ENCODE peak calls at places on chromosomes 16 and 17, in six cellular contexts. H, X, Z, P, V and Q are unnamed samples.

GRCh38 chr17:67467500-67468481 is 90.7 kb downstream of the PITPNC1 start:
- DNase-seq in X (no peak), P (no peak), H (no peak), Z (peak; percentile 74), V (no peak), Q (no peak)

GRCh38 chr17:67019126-67019507 is 25.2 kb upstream of the CACNG1 start:
- DNase-seq in P (no peak), Z (no peak), H (no peak), X (no peak), V (no peak), Q (no peak)

GRCh38 chr17:65942592-65942991 is 249.3 kb downstream of the CEP112 start:
- DNase-seq in V (no peak), P (no peak), X (no peak), Z (no peak), H (no peak), Q (no peak)

GRCh38 chr17:73658821-73659220 is 14.6 kb upstream of the SDK2 start:
- DNase-seq in P (no peak), V (no peak), H (no peak), X (no peak), Z (no peak), Q (no peak)

GRCh38 chr17:41548844-41549595 is 20.9 kb upstream of the KRT19 start:
- DNase-seq in Z (peak; percentile 96), V (peak; percentile 64), H (peak; percentile 93), P (peak; percentile 90), X (peak; percentile 85), Q (peak; percentile 92)

GRCh38 chr17:249236-249993 is 68.0 kb upstream of the DOC2B start:
- DNase-seq in X (no peak), V (no peak), P (peak; percentile 12), H (no peak), Z (peak; percentile 49), Q (no peak)

GRCh38 chr16:76668207-76668725 is 391.1 kb downstream of the CNTNAP4 start:
- DNase-seq in V (no peak), P (peak; percentile 25), X (no peak), H (peak; percentile 6), Z (no peak), Q (no peak)

GRCh38 chr17:223723-224471 is 42.4 kb upstream of the DOC2B start:
- DNase-seq in Z (no peak), P (peak; percentile 44), V (no peak), H (no peak), X (no peak), Q (no peak)

GRCh38 chr17:31388770-31389672 is 2.5 kb upstream of the RAB11FIP4 start:
- DNase-seq in H (peak; percentile 50), P (no peak), V (no peak), X (no peak), Z (peak; percentile 83), Q (peak; percentile 71)

GRCh38 chr16:27070776-27071175 is 4.0 kb downstream of the C16orf82 start:
- DNase-seq in H (no peak), P (no peak), X (no peak), Z (peak; percentile 65), V (no peak), Q (no peak)

GRCh38 chr17:58268774-58269556 is 11.8 kb downstream of the MPO start:
- DNase-seq in V (no peak), X (no peak), P (no peak), H (no peak), Z (no peak), Q (no peak)

GRCh38 chr16:56653218-56653617 is 1.5 kb downstream of the MT1B start:
- DNase-seq in Z (no peak), H (no peak), X (no peak), V (no peak), P (no peak), Q (no peak)

GRCh38 chr17:80272366-80272765 is 11.7 kb downstream of the RNF213 start:
- DNase-seq in X (no peak), V (no peak), H (no peak), P (no peak), Z (no peak), Q (no peak)

GRCh38 chr17:79011451-79012147 is 2.0 kb upstream of the CANT1 start:
- DNase-seq in X (no peak), H (peak; percentile 82), V (peak; percentile 48), P (no peak), Z (no peak), Q (no peak)

GRCh38 chr17:80105762-80106161 is 4.4 kb downstream of the GAA start:
- DNase-seq in X (no peak), P (peak; percentile 58), H (no peak), V (no peak), Z (peak; percentile 91), Q (no peak)

GRCh38 chr16:27226476-27226875 is 23.1 kb downstream of the KDM8 start:
- DNase-seq in H (no peak), P (peak; percentile 57), Z (no peak), V (no peak), X (no peak), Q (no peak)

GRCh38 chr17:73645050-73645871 is 1.0 kb upstream of the SDK2 start:
- DNase-seq in P (peak; percentile 72), Z (peak; percentile 81), V (peak; percentile 8), X (peak; percentile 52), H (peak; percentile 76), Q (no peak)

GRCh38 chr16:22183901-22184614 is 21.8 kb downstream of the SDR42E2 start:
- DNase-seq in H (no peak), X (no peak), Z (no peak), P (peak; percentile 45), V (no peak), Q (no peak)

GRCh38 chr16:87392823-87393679 is 915 bp downstream of the MAP1LC3B start:
- DNase-seq in P (peak; percentile 75), X (peak; percentile 28), Z (peak; percentile 92), H (peak; percentile 50), V (peak; percentile 52), Q (peak; percentile 92)

GRCh38 chr17:68011199-68011665 is 15.0 kb upstream of the C17orf58 start:
- DNase-seq in V (peak; percentile 17), Z (no peak), X (no peak), H (peak; percentile 54), P (peak; percentile 80), Q (no peak)

GRCh38 chr17:8289103-8289397 is 580 bp downstream of the RANGRF start:
- DNase-seq in V (no peak), X (no peak), Z (no peak), P (no peak), H (no peak), Q (peak; percentile 96)

GRCh38 chr16:77869997-77870813 is 81.8 kb downstream of the VAT1L start:
- DNase-seq in Z (peak; percentile 58), P (no peak), H (no peak), V (no peak), X (no peak), Q (no peak)

GRCh38 chr16:54936086-54936978 is 5.7 kb downstream of the IRX5 start:
- DNase-seq in X (peak; percentile 39), H (no peak), P (peak; percentile 71), Z (peak; percentile 89), V (no peak), Q (peak; percentile 71)

GRCh38 chr16:17372383-17372782 is 98.4 kb downstream of the XYLT1 start:
- DNase-seq in X (no peak), V (no peak), P (no peak), Z (no peak), H (no peak), Q (no peak)

GRCh38 chr16:67537270-67537635 is 8.6 kb downstream of the RIPOR1 start:
- DNase-seq in Z (peak; percentile 94), P (peak; percentile 89), X (no peak), V (peak; percentile 17), H (peak; percentile 66), Q (peak; percentile 93)

GRCh38 chr17:40219073-40219860 is at the start of gene WIPF2:
- DNase-seq in X (peak; percentile 96), Z (peak; percentile 99), V (peak; percentile 94), H (peak; percentile 98), P (peak; percentile 98), Q (peak; percentile 96)